ENCODE peak calls at places on chromosomes 4 and X, in four cellular contexts. T is hepatocyte, J is kidney, C is brain microvascular endothelial cell. R is an unnamed sample.

GRCh38 chrX:149491812-149492211 is 13.3 kb downstream of the IDS start:
- DNase-seq in T (peak), J (no peak), C (no peak), R (no peak)

GRCh38 chrX:63930140-63930539 is 145.1 kb upstream of the ARHGEF9 start:
- DNase-seq in T (no peak), J (no peak), C (no peak), R (no peak)

GRCh38 chrX:150253946-150254615 is 109.0 kb upstream of the MAMLD1 start:
- DNase-seq in T (no peak), J (no peak), C (no peak), R (no peak)

GRCh38 chr4:5021546-5021945 is 2.3 kb upstream of the CYTL1 start:
- DNase-seq in T (no peak), J (no peak), C (no peak), R (no peak)

GRCh38 chr4:10721616-10722015 is 37.0 kb upstream of the CLNK start:
- DNase-seq in T (no peak), J (no peak), C (no peak), R (no peak)

GRCh38 chrX:39850209-39850608 is 247.5 kb downstream of the BCOR start:
- DNase-seq in T (peak), J (no peak), C (no peak), R (no peak)

GRCh38 chr4:74189331-74190043 is 31.6 kb downstream of the MTHFD2L start:
- DNase-seq in T (peak), J (no peak), C (no peak), R (peak)

GRCh38 chr4:159052315-159052714 is 50.6 kb upstream of the RAPGEF2 start:
- DNase-seq in T (no peak), J (no peak), C (no peak), R (no peak)

GRCh38 chrX:68936608-68937007 is 107.8 kb downstream of the EFNB1 start:
- DNase-seq in T (peak), J (no peak), C (peak), R (peak)

GRCh38 chr4:71235321-71236206 is 103.3 kb upstream of the SLC4A4 start:
- DNase-seq in T (no peak), J (no peak), C (no peak), R (no peak)

GRCh38 chrX:9310596-9310995 is 154.3 kb upstream of the TBL1X start:
- DNase-seq in T (no peak), J (no peak), C (no peak), R (no peak)

GRCh38 chr4:43651991-43652390 is 759.5 kb downstream of the GRXCR1 start:
- DNase-seq in T (no peak), J (no peak), C (no peak), R (no peak)

GRCh38 chr4:112348488-112349158 is 51.5 kb downstream of the ALPK1 start:
- DNase-seq in T (peak), J (peak), C (peak), R (no peak)

GRCh38 chrX:132807411-132808030 is 150.9 kb downstream of the HS6ST2 start:
- DNase-seq in T (no peak), J (no peak), C (no peak), R (no peak)

DNA sequence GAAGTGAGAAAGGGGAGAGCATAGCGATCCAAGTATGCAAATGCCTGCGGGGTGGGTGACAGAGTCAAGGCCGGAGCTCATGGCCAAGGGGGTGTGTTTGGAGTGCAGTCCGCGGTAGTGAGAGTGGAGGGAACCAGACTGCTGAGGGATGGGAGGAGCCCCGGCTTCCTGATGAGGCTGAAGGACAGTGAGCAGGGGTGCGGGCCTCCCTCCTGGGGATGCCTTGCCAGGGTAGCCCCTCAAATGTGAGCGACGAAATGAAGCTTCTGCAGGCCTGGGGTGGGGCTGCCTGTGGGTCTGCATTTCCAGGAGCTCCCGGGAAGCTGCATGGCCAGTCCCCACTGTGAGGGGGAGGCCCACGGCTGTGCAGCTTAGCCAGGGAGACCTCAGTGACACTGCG is 45.0 kb downstream of the PSAPL1 start:
- DNase-seq in T (no peak), J (no peak), C (no peak), R (no peak)
- H3K27ac ChIP-seq in T (no peak), J (no peak), C (no peak), R (no peak)

GRCh38 chr4:186132577-186133277 is 28.2 kb downstream of the FAM149A start:
- DNase-seq in T (peak), J (no peak), C (peak), R (peak)
- H3K27ac ChIP-seq in T (peak), J (no peak), C (no peak), R (no peak)

DNA sequence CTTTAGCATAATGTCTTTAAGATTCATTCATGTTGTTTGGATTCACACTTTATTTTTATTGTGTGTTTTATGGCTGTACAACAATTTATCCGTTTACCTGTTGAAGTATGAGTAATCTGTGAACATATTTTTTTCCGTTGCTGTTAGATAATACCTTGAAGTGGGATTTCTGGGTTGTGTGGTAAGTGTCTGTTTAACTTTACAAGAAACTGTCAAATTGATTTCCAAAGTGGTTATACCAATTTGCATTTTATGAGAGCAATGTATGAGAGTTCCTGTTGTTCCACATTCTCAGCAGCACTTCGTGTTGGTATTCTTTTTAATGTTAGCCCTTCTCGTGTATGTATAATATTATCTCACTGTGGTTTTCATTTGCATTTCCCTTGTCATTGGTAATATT is 53.6 kb downstream of the USP53 start:
- DNase-seq in T (no peak), J (no peak), C (no peak), R (no peak)
- H3K27ac ChIP-seq in T (no peak), J (no peak), C (no peak), R (no peak)

DNA sequence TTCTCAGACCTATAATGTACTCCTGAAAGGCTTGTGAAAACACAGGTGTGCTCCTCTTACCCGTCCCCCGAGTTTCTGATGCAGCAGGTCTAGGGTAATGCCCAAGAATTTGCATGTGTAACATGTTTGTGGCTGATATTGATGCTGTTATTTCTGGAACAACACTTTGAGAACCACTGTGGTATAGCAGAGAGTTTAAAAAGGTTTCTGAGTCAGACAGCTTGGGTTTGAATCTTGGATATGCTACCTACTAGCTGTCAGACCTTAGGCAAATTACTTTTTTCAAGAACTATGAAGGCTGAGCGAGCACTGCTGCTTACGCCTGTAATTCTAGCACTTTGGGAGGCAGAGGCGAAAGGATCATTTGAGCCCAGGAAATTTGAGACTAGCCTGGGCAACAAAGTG is 4.9 kb downstream of the AFF1 start:
- DNase-seq in T (no peak), J (no peak), C (no peak), R (no peak)
- H3K27ac ChIP-seq in T (peak), J (peak), C (no peak), R (no peak)

GRCh38 chr4:38905657-38906398 is 38.2 kb downstream of the FAM114A1 start:
- DNase-seq in T (no peak), J (no peak), C (no peak), R (no peak)
- H3K27ac ChIP-seq in T (peak), J (no peak), C (no peak), R (no peak)

GRCh38 chrX:27883468-27884092 is 75.8 kb downstream of the MAGEB10 start:
- DNase-seq in T (no peak), J (no peak), C (no peak), R (no peak)
- H3K27ac ChIP-seq in T (no peak), J (no peak), C (no peak), R (no peak)

DNA sequence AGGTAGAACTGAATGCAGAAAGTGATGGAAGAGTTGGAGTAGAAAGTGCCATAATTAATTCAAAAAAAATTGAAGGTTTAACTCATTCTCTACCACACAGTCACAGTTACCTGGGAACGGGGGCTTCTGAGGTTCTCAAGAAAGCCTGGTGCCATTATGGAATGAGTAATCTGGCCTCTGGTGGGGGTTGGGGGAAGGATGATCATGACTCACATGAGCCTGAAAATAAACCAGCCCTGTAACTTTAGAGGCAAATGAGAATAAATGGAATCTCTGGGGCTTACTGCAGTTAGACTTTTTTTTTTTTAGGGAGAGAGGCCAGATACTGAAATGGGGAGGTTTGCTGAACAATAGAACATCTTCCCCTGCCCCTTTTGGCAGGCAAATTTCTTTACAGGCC is 55.3 kb downstream of the SOD3 start:
- DNase-seq in T (peak), J (no peak), C (peak), R (peak)
- H3K27ac ChIP-seq in T (no peak), J (no peak), C (peak), R (no peak)